ENCODE peak calls at places on chromosomes 16 and 17, in four cellular contexts. Z, Q, I and P are unnamed samples.

GRCh38 chr17:71301063-71301462 is 819.8 kb upstream of the SOX9 start:
- DNase-seq in I (no peak), Z (no peak), Q (no peak), P (no peak)

GRCh38 chr16:58500329-58501241 is 642 bp downstream of the NDRG4 start:
- DNase-seq in Q (no peak), I (no peak), Z (no peak), P (no peak)

GRCh38 chr17:49775546-49776260 is 11.8 kb upstream of the FAM117A start:
- DNase-seq in Z (no peak), Q (peak), I (no peak), P (no peak)

GRCh38 chr16:89455178-89455577 is 35.2 kb downstream of the ANKRD11 start:
- DNase-seq in Q (no peak), Z (no peak), I (no peak), P (no peak)

GRCh38 chr17:65953316-65954147 is 238.4 kb downstream of the CEP112 start:
- DNase-seq in Z (no peak), Q (no peak), I (no peak), P (no peak)

GRCh38 chr17:27630607-27631408 is at the start of gene LGALS9:
- DNase-seq in Z (no peak), Q (no peak), I (peak), P (no peak)

GRCh38 chr16:275041-275621 is 613 bp downstream of the RGS11 start:
- DNase-seq in Z (no peak), Q (no peak), I (no peak), P (no peak)

GRCh38 chr16:59697746-59698145 is 963.6 kb upstream of the GOT2 start:
- DNase-seq in Z (no peak), Q (no peak), I (no peak), P (no peak)

GRCh38 chr17:44865921-44866320 is 18.2 kb downstream of the HIGD1B start:
- DNase-seq in I (no peak), Z (no peak), Q (no peak), P (no peak)

GRCh38 chr17:67520916-67521772 is 144.1 kb downstream of the PITPNC1 start:
- DNase-seq in Q (no peak), Z (no peak), I (no peak), P (no peak)

GRCh38 chr16:11250786-11251524 is 5.0 kb downstream of the SOCS1 start:
- DNase-seq in Q (no peak), I (no peak), Z (no peak), P (no peak)

GRCh38 chr17:21043296-21044232 is 753 bp upstream of the USP22 start:
- DNase-seq in I (peak), Z (peak), Q (peak), P (peak)

GRCh38 chr16:67252806-67253497 is 4.2 kb downstream of the SLC9A5 start:
- DNase-seq in I (no peak), Q (no peak), Z (no peak), P (no peak)

GRCh38 chr17:4858880-4859260 is 25.7 kb downstream of the MINK1 start:
- DNase-seq in Z (peak), Q (peak), I (peak), P (no peak)

GRCh38 chr16:85950519-85950918 is 51.6 kb downstream of the IRF8 start:
- DNase-seq in Z (no peak), I (no peak), Q (no peak), P (no peak)

GRCh38 chr17:27947005-27947406 is 53.8 kb upstream of the LYRM9 start:
- DNase-seq in I (no peak), Z (no peak), Q (no peak), P (no peak)

GRCh38 chr16:705748-706188 is at the start of gene FBXL16:
- DNase-seq in Q (no peak), Z (no peak), I (no peak), P (no peak)

DNA sequence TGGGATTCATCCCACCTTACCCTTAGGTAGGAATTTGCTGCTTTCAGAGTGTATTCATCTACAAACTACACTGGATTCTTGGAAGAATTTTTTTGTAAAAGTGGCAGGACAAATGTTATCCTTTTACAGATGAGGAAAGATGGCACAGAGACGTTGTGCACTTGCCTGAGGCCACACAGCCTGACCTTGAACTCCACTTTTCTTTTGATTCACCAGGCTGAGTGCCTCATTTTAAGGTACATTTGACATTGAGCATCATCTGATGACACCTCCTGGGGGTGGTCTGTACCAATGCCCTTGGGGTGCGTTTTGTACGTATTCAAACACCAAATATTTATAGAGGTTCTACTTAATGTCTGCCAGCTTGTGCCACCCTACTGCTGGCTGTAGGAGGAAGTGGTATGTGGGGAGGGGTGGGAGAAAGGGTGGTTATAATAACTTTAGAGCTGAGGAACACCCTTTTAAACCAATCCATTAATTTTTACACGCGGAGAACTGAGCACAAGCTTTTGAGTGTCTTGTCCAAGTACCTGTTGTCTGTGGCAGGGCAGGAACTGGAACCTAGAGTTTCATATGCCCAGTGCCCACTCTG is 29.1 kb downstream of the HS3ST3B1 start:
- DNase-seq in Z (no peak), I (no peak), Q (no peak), P (no peak)
- H3K27ac ChIP-seq in Z (no peak), I (no peak), Q (no peak), P (no peak)

DNA sequence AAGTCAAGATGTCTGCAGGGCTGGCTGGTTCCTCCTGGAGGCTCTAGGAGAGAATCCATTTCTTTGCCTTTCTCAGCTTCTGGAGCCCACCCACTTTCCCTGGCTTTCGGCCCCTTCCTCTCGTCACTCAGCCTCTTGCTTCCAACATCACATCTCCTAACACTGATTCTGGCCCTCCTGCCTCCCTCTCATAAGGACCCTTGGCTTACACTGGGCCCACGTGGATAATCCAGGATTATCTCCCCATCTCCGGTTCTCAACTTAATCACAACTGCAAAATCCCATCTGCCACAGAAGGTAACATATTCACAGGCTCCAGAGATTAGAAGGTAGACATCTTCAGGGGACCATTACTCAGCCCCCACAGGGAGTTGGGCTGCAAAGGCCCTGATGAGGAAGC is 81.3 kb downstream of the GAS7 start:
- DNase-seq in I (no peak), Z (no peak), Q (no peak), P (no peak)
- H3K27ac ChIP-seq in I (no peak), Z (peak), Q (peak), P (no peak)

DNA sequence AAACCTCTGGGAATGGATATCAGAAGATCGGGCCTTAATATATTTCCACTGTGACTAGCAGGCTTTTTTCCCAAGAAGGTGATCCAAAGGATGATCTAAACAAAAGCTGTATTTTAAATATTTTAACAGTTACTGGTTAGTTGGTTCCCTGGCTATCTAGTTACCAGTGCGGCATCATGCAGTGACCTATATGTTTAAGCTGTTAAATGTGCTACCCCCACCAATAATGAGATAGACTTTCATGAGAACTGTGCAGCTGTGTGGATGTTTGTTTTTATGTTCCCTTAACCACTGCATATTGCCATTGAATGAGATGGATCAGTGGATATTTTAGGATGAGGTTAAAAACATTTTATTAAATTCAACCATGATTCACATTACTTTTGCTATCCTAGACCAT is 17.0 kb downstream of the ERN1 start:
- DNase-seq in Z (no peak), I (no peak), Q (no peak), P (no peak)
- H3K27ac ChIP-seq in Z (no peak), I (no peak), Q (no peak), P (no peak)

GRCh38 chr16:23015580-23015979 is 133.7 kb downstream of the USP31 start:
- DNase-seq in Q (no peak), Z (no peak), I (no peak), P (no peak)
- H3K27ac ChIP-seq in Q (no peak), Z (no peak), I (no peak), P (no peak)

GRCh38 chr16:79656537-79657115 is 56.1 kb upstream of the MAF start:
- DNase-seq in Q (no peak), Z (no peak), I (no peak), P (no peak)
- H3K27ac ChIP-seq in Q (no peak), Z (no peak), I (no peak), P (no peak)

GRCh38 chr17:32445497-32445896 is 1.2 kb downstream of the PSMD11 start:
- DNase-seq in Q (no peak), I (no peak), Z (no peak), P (no peak)
- H3K27ac ChIP-seq in Q (no peak), I (peak), Z (peak), P (peak)

GRCh38 chr17:40607641-40608040 is 40.0 kb downstream of the SMARCE1 start:
- DNase-seq in Z (no peak), I (no peak), Q (no peak), P (no peak)
- H3K27ac ChIP-seq in Z (no peak), I (no peak), Q (no peak), P (no peak)

GRCh38 chr16:4769306-4769638 is 2.3 kb upstream of the ZNF500 start:
- DNase-seq in Z (no peak), I (no peak), Q (no peak), P (no peak)
- H3K27ac ChIP-seq in Z (peak), I (no peak), Q (peak), P (no peak)